ENCODE peak calls at places on chromosomes 13 and 19, in five cellular contexts. B is Caco-2, S is ovary, G is psoas muscle, N is A549. D is an unnamed sample.

GRCh38 chr13:20686167-20686566 is 17.3 kb upstream of the IL17D start:
- DNase-seq in B (no peak), G (no peak), S (no peak), N (no peak), D (no peak)

GRCh38 chr13:114110091-114110829 is 22.2 kb downstream of the RASA3 start:
- DNase-seq in B (no peak), S (no peak), N (no peak), G (peak; percentile 51), D (peak; percentile 86)

GRCh38 chr19:48681127-48681470 is 8.3 kb upstream of the NTN5 start:
- DNase-seq in G (no peak), N (no peak), S (no peak), B (no peak), D (peak; percentile 35)

GRCh38 chr19:12202250-12202649 is 39.4 kb downstream of the ZNF136 start:
- DNase-seq in G (no peak), B (peak; percentile 21), N (no peak), S (no peak), D (peak; percentile 83)

GRCh38 chr19:5463959-5464358 is 8.7 kb downstream of the ZNRF4 start:
- DNase-seq in N (no peak), S (no peak), B (peak; percentile 69), G (no peak), D (no peak)

GRCh38 chr13:35860661-35861060 is 270.5 kb downstream of the DCLK1 start:
- DNase-seq in B (no peak), N (no peak), S (no peak), G (no peak), D (no peak)

GRCh38 chr13:59458908-59459579 is 704.7 kb downstream of the DIAPH3 start:
- DNase-seq in G (no peak), N (no peak), B (no peak), S (no peak), D (no peak)

GRCh38 chr19:48963371-48964204 is 1.5 kb upstream of the FTL start:
- DNase-seq in N (peak; percentile 92), S (peak; percentile 86), B (peak; percentile 92), G (peak; percentile 80), D (peak; percentile 91)

GRCh38 chr13:29924482-29924884 is 74.1 kb upstream of the UBL3 start:
- DNase-seq in B (no peak), S (no peak), N (peak; percentile 35), G (no peak), D (no peak)

GRCh38 chr13:91078093-91078679 is 269.3 kb upstream of the MIR17HG start:
- DNase-seq in G (no peak), N (peak; percentile 1), B (peak; percentile 15), S (no peak), D (no peak)

GRCh38 chr13:98509271-98510155 is 67.4 kb downstream of the STK24 start:
- DNase-seq in S (no peak), B (no peak), G (peak; percentile 60), N (peak; percentile 28), D (peak; percentile 72)

GRCh38 chr13:40440990-40441820 is 225.2 kb downstream of the FOXO1 start:
- DNase-seq in N (no peak), B (no peak), G (peak; percentile 86), S (peak; percentile 49), D (no peak)

GRCh38 chr13:45218689-45219088 is 17.8 kb upstream of the KCTD4 start:
- DNase-seq in N (no peak), B (no peak), S (no peak), G (no peak), D (no peak)

GRCh38 chr19:49114630-49115363 is 627 bp downstream of the LIN7B start:
- DNase-seq in G (peak; percentile 60), N (no peak), S (peak; percentile 62), B (peak; percentile 61), D (peak; percentile 72)

GRCh38 chr19:38545596-38545995 is 72.2 kb downstream of the MAP4K1 start:
- DNase-seq in N (no peak), S (no peak), G (no peak), B (no peak), D (no peak)

GRCh38 chr19:38726761-38727301 is 17.4 kb downstream of the CAPN12 start:
- DNase-seq in G (no peak), S (no peak), N (no peak), B (no peak), D (peak; percentile 41)

GRCh38 chr19:40923934-40924391 is 41.9 kb upstream of the CYP2A7 start:
- DNase-seq in B (no peak), N (no peak), G (no peak), S (no peak), D (no peak)

GRCh38 chr19:15241259-15241658 is 9.0 kb upstream of the EPHX3 start:
- DNase-seq in N (no peak), B (no peak), S (no peak), G (no peak), D (no peak)

GRCh38 chr13:110486061-110486780 is 75.3 kb downstream of the RAB20 start:
- DNase-seq in G (no peak), B (no peak), S (no peak), N (no peak), D (no peak)

GRCh38 chr19:46838160-46838559 is 12.5 kb downstream of the AP2S1 start:
- DNase-seq in N (no peak), B (no peak), S (no peak), G (no peak), D (no peak)

GRCh38 chr19:2732883-2733282 is 6.9 kb downstream of the SLC39A3 start:
- DNase-seq in B (no peak), S (no peak), G (peak; percentile 6), N (no peak), D (no peak)

GRCh38 chr13:99009987-99010551 is 32.2 kb upstream of the DOCK9 start:
- DNase-seq in B (no peak), G (no peak), S (no peak), N (no peak), D (no peak)

GRCh38 chr19:45075215-45076028 is 856 bp downstream of the ZNF296 start:
- DNase-seq in N (peak; percentile 86), S (no peak), G (peak; percentile 73), B (peak; percentile 74), D (peak; percentile 60)

GRCh38 chr13:34776390-34776981 is 165.6 kb upstream of the NBEA start:
- DNase-seq in N (no peak), G (no peak), B (no peak), S (no peak), D (no peak)

GRCh38 chr13:111610077-111610476 is 289.6 kb downstream of the TEX29 start:
- DNase-seq in S (no peak), B (no peak), N (no peak), G (no peak), D (no peak)

GRCh38 chr19:42150940-42151339 is 18.7 kb upstream of the POU2F2 start:
- DNase-seq in S (no peak), G (no peak), B (no peak), N (no peak), D (no peak)

GRCh38 chr19:51799311-51799997 is 4.5 kb downstream of the FPR3 start:
- DNase-seq in N (no peak), B (no peak), G (peak; percentile 73), S (peak; percentile 93), D (no peak)

GRCh38 chr13:54682184-54682583 is 1653.6 kb downstream of the OLFM4 start:
- DNase-seq in S (no peak), G (no peak), B (no peak), N (no peak), D (no peak)

GRCh38 chr19:54478677-54479266 is 5.7 kb upstream of the CDC42EP5 start:
- DNase-seq in G (no peak), N (no peak), B (peak; percentile 55), S (no peak), D (peak; percentile 49)

GRCh38 chr19:46542428-46543230 is 47.0 kb upstream of the PNMA8B start:
- DNase-seq in S (peak; percentile 82), B (peak; percentile 83), N (peak; percentile 69), G (peak; percentile 89), D (peak; percentile 96)

GRCh38 chr19:49712397-49712859 is 21.5 kb downstream of the CPT1C start:
- DNase-seq in S (peak; percentile 39), G (no peak), B (peak; percentile 49), N (peak; percentile 86), D (no peak)

GRCh38 chr13:105627270-105627669 is 908.2 kb downstream of the EFNB2 start:
- DNase-seq in B (no peak), N (no peak), G (no peak), S (no peak), D (no peak)

DNA sequence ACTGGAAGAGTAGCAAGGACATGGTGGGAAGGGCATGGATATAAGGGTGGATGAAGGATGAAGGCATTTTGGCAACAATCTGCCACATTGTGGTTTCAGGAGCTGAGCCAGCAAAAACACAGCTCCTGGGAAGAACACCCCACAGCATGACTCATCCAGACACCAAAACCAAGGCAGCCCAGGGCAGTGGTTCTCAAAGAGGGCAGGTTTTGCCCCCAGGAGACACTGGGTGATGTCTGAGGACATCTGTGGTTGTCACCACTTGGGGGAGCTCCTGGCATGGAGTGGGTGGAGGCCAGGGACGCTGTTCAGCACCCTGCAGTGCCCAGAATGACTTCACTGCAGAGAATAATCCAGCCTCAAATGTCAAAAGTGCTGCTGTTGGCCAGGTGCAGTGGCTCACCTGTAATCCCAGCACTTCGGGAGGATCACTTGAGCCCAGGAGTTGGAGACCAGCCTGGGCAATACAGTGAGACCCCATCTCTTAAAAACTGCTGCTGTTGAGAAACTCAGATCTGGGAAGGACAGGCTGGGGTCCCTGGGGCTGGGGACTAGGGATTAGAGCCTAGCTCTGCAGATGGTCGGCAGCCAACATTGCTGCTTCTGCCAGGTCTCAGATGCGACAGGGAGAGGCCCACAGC is 16.1 kb downstream of the ZFR2 start:
- DNase-seq in N (peak; percentile 41), B (no peak), S (no peak), G (no peak), D (peak; percentile 21)
- TF ChIP-seq CTCF in N (no peak), B (no peak), S (no peak), G (peak; percentile 14), D (no peak)

DNA sequence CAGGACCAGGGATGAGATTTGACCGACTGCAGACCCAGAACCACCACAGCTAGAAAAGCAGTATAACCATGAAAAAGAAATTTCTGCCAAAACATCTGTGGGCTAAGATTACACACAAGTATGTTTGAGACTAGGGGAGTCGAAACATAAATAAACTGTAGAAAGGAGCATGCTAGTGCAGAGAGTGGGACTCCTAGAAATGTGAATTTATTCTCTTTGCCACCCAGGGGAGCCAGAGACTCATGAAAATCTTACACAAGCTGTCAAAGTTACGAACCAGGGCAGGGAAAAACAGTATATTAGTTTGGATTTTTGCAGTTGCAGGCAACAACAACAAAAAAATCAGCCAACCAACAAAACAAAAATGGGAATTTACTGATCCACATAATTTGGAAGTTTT is 12.3 kb upstream of the HSPH1 start:
- DNase-seq in G (no peak), N (no peak), S (no peak), B (no peak), D (no peak)
- TF ChIP-seq CTCF in G (no peak), N (peak; percentile 27), S (no peak), B (peak; percentile 16), D (no peak)

GRCh38 chr13:100753391-100753790 is 78.8 kb upstream of the TMTC4 start:
- DNase-seq in G (no peak), N (no peak), S (no peak), B (no peak), D (no peak)

GRCh38 chr13:100751826-100752225 is 77.2 kb upstream of the TMTC4 start:
- DNase-seq in S (no peak), G (no peak), B (no peak), N (no peak), D (no peak)
- TF ChIP-seq CTCF in S (no peak), G (no peak), B (no peak), N (no peak), D (no peak)

DNA sequence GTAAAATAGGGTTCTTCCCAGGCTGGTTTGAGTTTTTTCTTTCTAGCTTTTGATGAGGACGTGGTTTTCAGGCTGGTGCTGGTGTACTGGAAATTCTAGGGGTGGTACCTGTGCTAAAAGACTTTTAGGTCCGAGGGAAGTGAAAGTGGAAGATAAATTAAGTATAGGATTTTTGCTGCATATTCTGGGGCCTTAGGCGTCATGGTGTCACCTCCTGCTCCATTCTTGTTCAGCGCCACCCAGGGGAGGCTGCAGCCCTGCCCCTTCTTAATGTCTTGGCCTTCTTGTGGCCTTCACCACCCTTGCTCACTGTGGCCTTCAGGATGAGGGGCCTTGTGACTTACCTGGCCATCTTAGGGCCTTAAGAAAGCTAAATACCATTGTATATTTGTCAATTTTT is 12.4 kb downstream of the ZNF552 start:
- DNase-seq in S (no peak), G (no peak), N (no peak), B (no peak), D (no peak)
- TF ChIP-seq CTCF in S (no peak), G (no peak), N (no peak), B (no peak), D (no peak)

D was measured in activated CD8-positive, alpha-beta T cell treated with anti-CD3 and anti-CD28 coated beads for 36 hours.